ENCODE peak calls at places on chromosome 6, in eight cellular contexts. One of them, this sample, is unnamed.

GRCh38 chr6:86273936-86274335 is 631.2 kb upstream of the SYNCRIP start:
- DNase-seq in heart left ventricle: no peak
- DNase-seq in A549: no peak
- DNase-seq in right lobe of liver: no peak
- DNase-seq in HepG2: no peak
- DNase-seq in ovary: no peak
- DNase-seq in upper lobe of left lung: no peak
- DNase-seq in Peyer's patch: no peak
- DNase-seq in this sample: no peak

GRCh38 chr6:2072450-2072849 is 173.0 kb downstream of the GMDS start:
- DNase-seq in HepG2: no peak
- DNase-seq in ovary: no peak
- DNase-seq in right lobe of liver: no peak
- DNase-seq in upper lobe of left lung: no peak
- DNase-seq in Peyer's patch: no peak
- DNase-seq in A549: no peak
- DNase-seq in heart left ventricle: no peak
- DNase-seq in this sample: no peak

GRCh38 chr6:97663252-97663651 is 380.2 kb upstream of the MMS22L start:
- DNase-seq in heart left ventricle: no peak
- DNase-seq in ovary: no peak
- DNase-seq in A549: no peak
- DNase-seq in Peyer's patch: no peak
- DNase-seq in HepG2: no peak
- DNase-seq in upper lobe of left lung: no peak
- DNase-seq in right lobe of liver: no peak
- DNase-seq in this sample: no peak

GRCh38 chr6:3929281-3929798 is 80.2 kb downstream of the FAM50B start:
- DNase-seq in Peyer's patch: no peak
- DNase-seq in right lobe of liver: no peak
- DNase-seq in heart left ventricle: no peak
- DNase-seq in upper lobe of left lung: no peak
- DNase-seq in ovary: peak; percentile 26
- DNase-seq in HepG2: no peak
- DNase-seq in A549: no peak
- DNase-seq in this sample: peak; percentile 92

GRCh38 chr6:4124361-4124760 is 11.0 kb downstream of the ECI2 start:
- DNase-seq in ovary: no peak
- DNase-seq in A549: no peak
- DNase-seq in right lobe of liver: no peak
- DNase-seq in Peyer's patch: no peak
- DNase-seq in upper lobe of left lung: no peak
- DNase-seq in heart left ventricle: no peak
- DNase-seq in HepG2: no peak
- DNase-seq in this sample: no peak

GRCh38 chr6:49325901-49326300 is 137.2 kb downstream of the MMUT start:
- DNase-seq in HepG2: no peak
- DNase-seq in upper lobe of left lung: no peak
- DNase-seq in heart left ventricle: no peak
- DNase-seq in right lobe of liver: no peak
- DNase-seq in Peyer's patch: no peak
- DNase-seq in ovary: no peak
- DNase-seq in A549: no peak
- DNase-seq in this sample: no peak

GRCh38 chr6:148398686-148399085 is 56.0 kb downstream of the SASH1 start:
- DNase-seq in ovary: no peak
- DNase-seq in HepG2: no peak
- DNase-seq in right lobe of liver: no peak
- DNase-seq in A549: no peak
- DNase-seq in Peyer's patch: no peak
- DNase-seq in heart left ventricle: no peak
- DNase-seq in upper lobe of left lung: no peak
- DNase-seq in this sample: no peak

GRCh38 chr6:21309791-21310190 is 283.8 kb upstream of the SOX4 start:
- DNase-seq in HepG2: no peak
- DNase-seq in heart left ventricle: no peak
- DNase-seq in ovary: no peak
- DNase-seq in A549: no peak
- DNase-seq in upper lobe of left lung: no peak
- DNase-seq in Peyer's patch: no peak
- DNase-seq in right lobe of liver: no peak
- DNase-seq in this sample: no peak

GRCh38 chr6:11196511-11197174 is 35.8 kb downstream of the NEDD9 start:
- DNase-seq in A549: no peak
- DNase-seq in right lobe of liver: no peak
- DNase-seq in heart left ventricle: no peak
- DNase-seq in Peyer's patch: no peak
- DNase-seq in HepG2: no peak
- DNase-seq in upper lobe of left lung: no peak
- DNase-seq in ovary: no peak
- DNase-seq in this sample: no peak

GRCh38 chr6:83461438-83461837 is 30.6 kb upstream of the ME1 start:
- DNase-seq in Peyer's patch: no peak
- DNase-seq in right lobe of liver: no peak
- DNase-seq in A549: no peak
- DNase-seq in ovary: no peak
- DNase-seq in upper lobe of left lung: no peak
- DNase-seq in heart left ventricle: no peak
- DNase-seq in HepG2: peak; percentile 18
- DNase-seq in this sample: no peak

GRCh38 chr6:3359091-3359752 is 97.6 kb downstream of the SLC22A23 start:
- DNase-seq in right lobe of liver: no peak
- DNase-seq in heart left ventricle: no peak
- DNase-seq in Peyer's patch: peak; percentile 14
- DNase-seq in upper lobe of left lung: no peak
- DNase-seq in HepG2: no peak
- DNase-seq in ovary: no peak
- DNase-seq in A549: no peak
- DNase-seq in this sample: no peak

GRCh38 chr6:4345543-4345942 is 210.2 kb upstream of the ECI2 start:
- DNase-seq in A549: no peak
- DNase-seq in Peyer's patch: no peak
- DNase-seq in heart left ventricle: peak; percentile 69
- DNase-seq in HepG2: no peak
- DNase-seq in right lobe of liver: no peak
- DNase-seq in ovary: no peak
- DNase-seq in upper lobe of left lung: no peak
- DNase-seq in this sample: peak; percentile 84

GRCh38 chr6:6730831-6731230 is 142.3 kb downstream of the LY86 start:
- DNase-seq in upper lobe of left lung: no peak
- DNase-seq in heart left ventricle: no peak
- DNase-seq in ovary: no peak
- DNase-seq in right lobe of liver: no peak
- DNase-seq in HepG2: no peak
- DNase-seq in A549: no peak
- DNase-seq in Peyer's patch: no peak
- DNase-seq in this sample: no peak

GRCh38 chr6:154766288-154766687 is 33.1 kb downstream of the SCAF8 start:
- DNase-seq in ovary: no peak
- DNase-seq in right lobe of liver: no peak
- DNase-seq in Peyer's patch: no peak
- DNase-seq in A549: no peak
- DNase-seq in heart left ventricle: no peak
- DNase-seq in HepG2: no peak
- DNase-seq in upper lobe of left lung: no peak
- DNase-seq in this sample: no peak

GRCh38 chr6:166999145-166999844 is at the start of gene CEP43:
- DNase-seq in heart left ventricle: peak; percentile 96
- DNase-seq in upper lobe of left lung: peak; percentile 99
- DNase-seq in Peyer's patch: peak; percentile 97
- DNase-seq in HepG2: peak; percentile 95
- DNase-seq in A549: peak; percentile 66
- DNase-seq in ovary: peak; percentile 94
- DNase-seq in right lobe of liver: peak; percentile 96
- DNase-seq in this sample: peak; percentile 97

GRCh38 chr6:69974193-69974592 is 107.8 kb downstream of the COL19A1 start:
- DNase-seq in HepG2: no peak
- DNase-seq in upper lobe of left lung: no peak
- DNase-seq in ovary: no peak
- DNase-seq in Peyer's patch: no peak
- DNase-seq in A549: no peak
- DNase-seq in right lobe of liver: no peak
- DNase-seq in heart left ventricle: peak; percentile 20
- DNase-seq in this sample: no peak

GRCh38 chr6:154450498-154450897 is 60.0 kb downstream of the CNKSR3 start:
- DNase-seq in heart left ventricle: no peak
- DNase-seq in ovary: no peak
- DNase-seq in A549: no peak
- DNase-seq in right lobe of liver: no peak
- DNase-seq in HepG2: no peak
- DNase-seq in Peyer's patch: no peak
- DNase-seq in upper lobe of left lung: no peak
- DNase-seq in this sample: no peak

GRCh38 chr6:53517021-53517420 is 27.9 kb downstream of the GCLC start:
- DNase-seq in heart left ventricle: no peak
- DNase-seq in ovary: peak; percentile 68
- DNase-seq in Peyer's patch: no peak
- DNase-seq in upper lobe of left lung: no peak
- DNase-seq in right lobe of liver: no peak
- DNase-seq in A549: no peak
- DNase-seq in HepG2: peak; percentile 46
- DNase-seq in this sample: no peak
- TF ChIP-seq POLR2A in heart left ventricle: no peak
- TF ChIP-seq POLR2A in ovary: no peak
- TF ChIP-seq POLR2A in Peyer's patch: no peak
- TF ChIP-seq POLR2A in upper lobe of left lung: no peak
- TF ChIP-seq POLR2A in right lobe of liver: no peak
- TF ChIP-seq POLR2A in A549: no peak
- TF ChIP-seq POLR2A in HepG2: no peak
- TF ChIP-seq POLR2A in this sample: no peak

DNA sequence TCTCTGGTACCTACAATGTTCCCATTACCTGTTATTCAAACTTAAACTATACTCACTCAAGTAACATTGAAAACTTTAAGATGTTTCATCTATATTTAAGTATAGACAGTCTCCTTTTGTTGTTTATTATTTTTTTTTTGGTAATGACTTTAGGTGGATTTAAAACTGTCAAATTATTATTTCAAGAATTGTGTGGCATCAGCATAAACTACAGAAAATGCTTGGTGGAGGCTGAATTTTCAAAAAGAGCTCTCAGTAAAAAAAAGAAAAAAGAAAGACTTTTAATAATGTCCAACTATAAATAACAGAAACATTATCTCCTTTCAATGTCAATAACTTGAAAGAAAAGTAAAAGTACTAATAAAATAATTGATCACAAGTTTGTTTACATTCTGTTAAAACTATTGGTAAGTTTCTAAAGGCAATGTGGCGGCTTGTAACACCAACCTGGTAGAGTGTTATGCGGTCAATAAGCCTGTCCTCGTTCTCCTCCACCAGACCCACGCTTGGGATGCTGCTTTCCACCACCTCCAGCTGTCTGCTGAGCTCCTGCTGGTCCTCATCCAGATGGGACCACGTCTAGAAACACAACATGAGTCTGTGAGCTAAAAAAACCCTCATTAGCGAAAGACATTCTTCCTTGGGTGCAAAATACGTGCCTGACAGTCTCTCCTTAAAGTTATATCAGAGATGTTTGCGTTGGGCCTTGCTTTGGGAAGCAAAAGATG is 400.6 kb downstream of the SYNE1 start:
- DNase-seq in Peyer's patch: no peak
- DNase-seq in heart left ventricle: no peak
- DNase-seq in HepG2: no peak
- DNase-seq in upper lobe of left lung: no peak
- DNase-seq in A549: no peak
- DNase-seq in ovary: no peak
- DNase-seq in right lobe of liver: no peak
- DNase-seq in this sample: no peak
- H3K27ac ChIP-seq in Peyer's patch: no peak overlapping the region
- H3K27ac ChIP-seq in heart left ventricle: no peak overlapping the region
- H3K27ac ChIP-seq in HepG2: no peak overlapping the region
- H3K27ac ChIP-seq in upper lobe of left lung: no peak overlapping the region
- H3K27ac ChIP-seq in A549: no peak overlapping the region
- H3K27ac ChIP-seq in ovary: no peak overlapping the region
- H3K27ac ChIP-seq in right lobe of liver: no peak overlapping the region
- H3K27ac ChIP-seq in this sample: no peak overlapping the region

DNA sequence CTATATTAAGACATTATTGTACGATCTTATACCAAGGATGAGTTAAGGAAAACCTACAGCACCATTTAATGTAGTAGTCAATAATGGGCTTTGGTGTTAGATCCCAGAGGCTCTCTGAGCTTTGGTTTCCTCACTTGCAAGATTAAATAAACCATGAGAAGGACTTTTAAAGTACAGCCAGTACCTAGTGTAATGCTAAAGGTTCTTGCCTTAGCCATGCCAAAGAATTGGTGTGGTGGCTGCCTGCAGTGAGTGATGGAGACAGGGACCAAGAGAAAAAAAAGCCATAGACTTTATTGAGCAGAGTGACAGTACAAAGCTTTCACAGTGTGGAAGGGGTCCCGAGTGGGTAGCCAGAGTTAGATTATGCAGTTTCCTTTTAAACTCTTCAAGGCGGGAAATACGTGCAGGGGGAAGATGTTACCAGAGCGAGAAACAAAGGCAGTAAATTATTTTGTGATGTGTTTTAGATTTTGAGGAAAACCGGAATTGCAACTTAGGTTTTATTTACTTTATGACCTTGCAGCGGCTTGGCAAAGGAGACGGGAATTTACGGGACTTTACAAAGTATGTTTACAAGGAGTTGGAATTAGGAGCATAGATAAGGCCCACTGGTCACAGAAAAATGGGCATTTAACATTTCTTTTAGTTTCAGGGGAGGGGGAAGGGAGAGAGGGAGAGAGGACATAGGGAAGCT is 100.4 kb downstream of the MYO6 start:
- DNase-seq in ovary: no peak
- DNase-seq in Peyer's patch: no peak
- DNase-seq in HepG2: no peak
- DNase-seq in right lobe of liver: no peak
- DNase-seq in heart left ventricle: no peak
- DNase-seq in upper lobe of left lung: no peak
- DNase-seq in A549: no peak
- DNase-seq in this sample: no peak
- TF ChIP-seq POLR2A in ovary: no peak
- TF ChIP-seq POLR2A in Peyer's patch: no peak
- TF ChIP-seq POLR2A in HepG2: no peak
- TF ChIP-seq POLR2A in right lobe of liver: no peak
- TF ChIP-seq POLR2A in heart left ventricle: no peak
- TF ChIP-seq POLR2A in upper lobe of left lung: no peak
- TF ChIP-seq POLR2A in A549: no peak
- TF ChIP-seq POLR2A in this sample: no peak

DNA sequence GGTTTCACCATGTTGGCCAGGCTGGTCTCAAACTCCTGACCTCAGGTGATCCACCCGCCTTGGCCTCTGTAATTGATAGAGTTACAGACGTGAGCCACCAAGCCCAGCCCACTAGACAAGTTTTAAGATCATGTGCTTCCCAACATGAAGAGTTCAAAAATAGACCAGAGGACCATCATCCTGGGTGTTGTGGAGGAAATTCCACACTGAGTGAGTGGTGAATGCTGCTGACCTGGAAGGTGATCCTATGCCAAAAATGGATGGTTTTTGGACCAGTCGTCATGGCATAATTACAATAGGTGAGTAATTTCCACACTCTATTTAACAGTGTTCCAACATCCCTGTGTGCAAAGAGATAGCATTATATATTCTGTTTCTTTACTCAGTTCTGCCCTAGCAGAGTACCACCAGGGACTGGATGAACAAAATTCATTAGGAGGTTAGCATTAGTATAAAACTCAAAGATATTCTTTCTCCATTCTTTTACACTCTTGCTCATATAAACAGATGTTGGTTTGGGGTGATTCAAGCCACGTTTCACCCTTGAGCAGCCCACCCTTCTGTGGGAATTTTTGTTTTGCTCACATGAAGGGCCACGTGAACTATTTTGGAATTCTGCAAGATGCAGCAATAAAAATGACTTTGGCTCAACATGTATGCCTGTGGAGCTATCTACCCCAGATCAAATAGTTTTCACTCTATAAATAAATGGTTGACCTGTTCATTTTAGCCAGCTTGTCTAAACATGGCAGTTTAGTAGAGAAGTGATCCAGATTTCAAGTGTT is 206.2 kb upstream of the TCF21 start:
- DNase-seq in A549: no peak
- DNase-seq in HepG2: no peak
- DNase-seq in right lobe of liver: no peak
- DNase-seq in ovary: no peak
- DNase-seq in upper lobe of left lung: no peak
- DNase-seq in Peyer's patch: no peak
- DNase-seq in heart left ventricle: no peak
- DNase-seq in this sample: no peak
- H3K27ac ChIP-seq in A549: no peak overlapping the region
- H3K27ac ChIP-seq in HepG2: no peak overlapping the region
- H3K27ac ChIP-seq in right lobe of liver: no peak overlapping the region
- H3K27ac ChIP-seq in ovary: no peak overlapping the region
- H3K27ac ChIP-seq in upper lobe of left lung: no peak overlapping the region
- H3K27ac ChIP-seq in Peyer's patch: no peak overlapping the region
- H3K27ac ChIP-seq in heart left ventricle: no peak overlapping the region
- H3K27ac ChIP-seq in this sample: no peak overlapping the region